ENCODE peak calls at places on chromosome 7, in nine cellular contexts. One of them, this sample, is unnamed.

GRCh38 chr7:20172736-20173334 is 44.3 kb downstream of the MACC1 start:
- DNase-seq in heart right ventricle: no peak
- DNase-seq in cardiac fibroblast: peak
- DNase-seq in GM12865: peak
- DNase-seq in Panc1: peak
- DNase-seq in astrocyte: peak
- DNase-seq in fibroblast of lung: peak
- DNase-seq in AG04450: no peak
- DNase-seq in transverse colon: peak
- DNase-seq in this sample: peak

GRCh38 chr7:47743898-47744612 is 162.1 kb upstream of the TNS3 start:
- DNase-seq in astrocyte: peak
- DNase-seq in fibroblast of lung: peak
- DNase-seq in Panc1: no peak
- DNase-seq in AG04450: no peak
- DNase-seq in GM12865: no peak
- DNase-seq in cardiac fibroblast: peak
- DNase-seq in transverse colon: no peak
- DNase-seq in heart right ventricle: no peak
- DNase-seq in this sample: no peak

GRCh38 chr7:26070290-26070689 is 81.7 kb upstream of the NFE2L3 start:
- DNase-seq in heart right ventricle: no peak
- DNase-seq in Panc1: no peak
- DNase-seq in astrocyte: no peak
- DNase-seq in cardiac fibroblast: no peak
- DNase-seq in fibroblast of lung: no peak
- DNase-seq in transverse colon: no peak
- DNase-seq in AG04450: no peak
- DNase-seq in GM12865: no peak
- DNase-seq in this sample: no peak

GRCh38 chr7:155896531-155897263 is 84.4 kb upstream of the SHH start:
- DNase-seq in transverse colon: no peak
- DNase-seq in fibroblast of lung: peak
- DNase-seq in GM12865: no peak
- DNase-seq in cardiac fibroblast: no peak
- DNase-seq in heart right ventricle: no peak
- DNase-seq in Panc1: no peak
- DNase-seq in AG04450: no peak
- DNase-seq in astrocyte: peak
- DNase-seq in this sample: no peak

GRCh38 chr7:43076189-43076605 is 36.2 kb upstream of the HECW1 start:
- DNase-seq in transverse colon: no peak
- DNase-seq in astrocyte: no peak
- DNase-seq in fibroblast of lung: peak
- DNase-seq in heart right ventricle: no peak
- DNase-seq in Panc1: no peak
- DNase-seq in cardiac fibroblast: no peak
- DNase-seq in GM12865: peak
- DNase-seq in AG04450: no peak
- DNase-seq in this sample: peak

GRCh38 chr7:42485171-42485838 is 248.3 kb upstream of the GLI3 start:
- DNase-seq in fibroblast of lung: no peak
- DNase-seq in transverse colon: no peak
- DNase-seq in heart right ventricle: no peak
- DNase-seq in cardiac fibroblast: no peak
- DNase-seq in GM12865: no peak
- DNase-seq in AG04450: no peak
- DNase-seq in astrocyte: no peak
- DNase-seq in Panc1: no peak
- DNase-seq in this sample: no peak

GRCh38 chr7:46244752-46245151 is 323.7 kb upstream of the IGFBP3 start:
- DNase-seq in fibroblast of lung: peak
- DNase-seq in AG04450: peak
- DNase-seq in astrocyte: no peak
- DNase-seq in cardiac fibroblast: peak
- DNase-seq in heart right ventricle: no peak
- DNase-seq in Panc1: no peak
- DNase-seq in transverse colon: no peak
- DNase-seq in GM12865: no peak
- DNase-seq in this sample: peak

GRCh38 chr7:128389815-128390329 is 19.9 kb downstream of the IMPDH1 start:
- DNase-seq in GM12865: no peak
- DNase-seq in astrocyte: no peak
- DNase-seq in cardiac fibroblast: no peak
- DNase-seq in fibroblast of lung: no peak
- DNase-seq in AG04450: no peak
- DNase-seq in transverse colon: no peak
- DNase-seq in Panc1: no peak
- DNase-seq in heart right ventricle: no peak
- DNase-seq in this sample: no peak

GRCh38 chr7:82507976-82508677 is 64.5 kb upstream of the CACNA2D1 start:
- DNase-seq in Panc1: no peak
- DNase-seq in AG04450: no peak
- DNase-seq in astrocyte: no peak
- DNase-seq in GM12865: no peak
- DNase-seq in cardiac fibroblast: no peak
- DNase-seq in heart right ventricle: no peak
- DNase-seq in transverse colon: peak
- DNase-seq in fibroblast of lung: no peak
- DNase-seq in this sample: no peak

GRCh38 chr7:31432166-31432565 is 81.7 kb upstream of the ITPRID1 start:
- DNase-seq in astrocyte: no peak
- DNase-seq in heart right ventricle: no peak
- DNase-seq in AG04450: no peak
- DNase-seq in GM12865: no peak
- DNase-seq in fibroblast of lung: no peak
- DNase-seq in Panc1: no peak
- DNase-seq in cardiac fibroblast: no peak
- DNase-seq in transverse colon: no peak
- DNase-seq in this sample: peak

GRCh38 chr7:11191574-11192220 is 218.0 kb downstream of the PHF14 start:
- DNase-seq in Panc1: no peak
- DNase-seq in fibroblast of lung: no peak
- DNase-seq in transverse colon: no peak
- DNase-seq in GM12865: no peak
- DNase-seq in heart right ventricle: no peak
- DNase-seq in AG04450: no peak
- DNase-seq in cardiac fibroblast: no peak
- DNase-seq in astrocyte: no peak
- DNase-seq in this sample: no peak

GRCh38 chr7:133431134-133431711 is 178.3 kb downstream of the EXOC4 start:
- DNase-seq in AG04450: no peak
- DNase-seq in fibroblast of lung: no peak
- DNase-seq in astrocyte: no peak
- DNase-seq in cardiac fibroblast: no peak
- DNase-seq in transverse colon: no peak
- DNase-seq in heart right ventricle: no peak
- DNase-seq in Panc1: no peak
- DNase-seq in GM12865: no peak
- DNase-seq in this sample: no peak

GRCh38 chr7:47453093-47454056 is 128.5 kb downstream of the TNS3 start:
- DNase-seq in cardiac fibroblast: peak
- DNase-seq in fibroblast of lung: peak
- DNase-seq in heart right ventricle: peak
- DNase-seq in astrocyte: peak
- DNase-seq in Panc1: peak
- DNase-seq in transverse colon: peak
- DNase-seq in AG04450: peak
- DNase-seq in GM12865: no peak
- DNase-seq in this sample: peak

GRCh38 chr7:1558181-1558811 is 2.3 kb upstream of the TMEM184A start:
- DNase-seq in cardiac fibroblast: no peak
- DNase-seq in fibroblast of lung: no peak
- DNase-seq in AG04450: no peak
- DNase-seq in heart right ventricle: peak
- DNase-seq in astrocyte: no peak
- DNase-seq in GM12865: no peak
- DNase-seq in Panc1: no peak
- DNase-seq in transverse colon: no peak
- DNase-seq in this sample: no peak
- TF ChIP-seq CTCF in cardiac fibroblast: peak
- TF ChIP-seq CTCF in fibroblast of lung: peak
- TF ChIP-seq CTCF in AG04450: peak
- TF ChIP-seq CTCF in heart right ventricle: peak
- TF ChIP-seq CTCF in astrocyte: peak
- TF ChIP-seq CTCF in GM12865: no peak
- TF ChIP-seq CTCF in Panc1: peak
- TF ChIP-seq CTCF in transverse colon: no peak
- TF ChIP-seq CTCF in this sample: peak

GRCh38 chr7:36283171-36283570 is 106.5 kb upstream of the ANLN start:
- DNase-seq in AG04450: no peak
- DNase-seq in GM12865: no peak
- DNase-seq in fibroblast of lung: no peak
- DNase-seq in Panc1: no peak
- DNase-seq in transverse colon: no peak
- DNase-seq in astrocyte: no peak
- DNase-seq in cardiac fibroblast: no peak
- DNase-seq in heart right ventricle: no peak
- DNase-seq in this sample: no peak

GRCh38 chr7:36281945-36282727 is 107.5 kb upstream of the ANLN start:
- DNase-seq in Panc1: no peak
- DNase-seq in GM12865: no peak
- DNase-seq in fibroblast of lung: peak
- DNase-seq in transverse colon: no peak
- DNase-seq in cardiac fibroblast: no peak
- DNase-seq in AG04450: no peak
- DNase-seq in astrocyte: no peak
- DNase-seq in heart right ventricle: no peak
- DNase-seq in this sample: no peak

GRCh38 chr7:36284470-36284869 is 105.2 kb upstream of the ANLN start:
- DNase-seq in GM12865: no peak
- DNase-seq in fibroblast of lung: no peak
- DNase-seq in Panc1: no peak
- DNase-seq in heart right ventricle: no peak
- DNase-seq in cardiac fibroblast: no peak
- DNase-seq in AG04450: no peak
- DNase-seq in transverse colon: no peak
- DNase-seq in astrocyte: no peak
- DNase-seq in this sample: no peak

GRCh38 chr7:36285276-36285675 is 104.4 kb upstream of the ANLN start:
- DNase-seq in transverse colon: no peak
- DNase-seq in cardiac fibroblast: no peak
- DNase-seq in fibroblast of lung: no peak
- DNase-seq in heart right ventricle: no peak
- DNase-seq in Panc1: no peak
- DNase-seq in AG04450: no peak
- DNase-seq in astrocyte: no peak
- DNase-seq in GM12865: no peak
- DNase-seq in this sample: no peak

DNA sequence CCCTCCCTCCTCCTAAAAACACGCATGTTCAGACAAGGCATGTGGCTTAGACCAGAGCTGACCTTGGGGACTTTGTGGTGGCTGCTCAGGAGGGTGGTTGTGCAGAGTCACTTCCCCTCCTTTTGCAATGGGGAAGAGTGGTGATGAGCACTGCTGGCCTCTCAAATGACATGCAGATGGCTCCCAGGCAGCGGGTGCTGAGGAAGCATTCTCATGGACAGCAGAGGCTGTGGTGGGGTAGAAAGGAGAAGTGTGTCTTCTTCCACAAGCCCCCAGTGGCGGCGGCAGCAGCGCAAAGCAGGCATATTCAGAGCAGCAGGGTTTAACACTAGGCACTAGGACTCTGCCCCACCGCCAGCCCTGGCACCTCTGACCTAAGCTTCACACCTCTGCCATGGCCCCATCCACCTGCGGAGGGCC is 105.9 kb upstream of the ANLN start:
- DNase-seq in astrocyte: no peak
- DNase-seq in cardiac fibroblast: no peak
- DNase-seq in heart right ventricle: peak
- DNase-seq in GM12865: peak
- DNase-seq in transverse colon: peak
- DNase-seq in Panc1: no peak
- DNase-seq in AG04450: no peak
- DNase-seq in fibroblast of lung: no peak
- DNase-seq in this sample: no peak
- TF ChIP-seq CTCF in astrocyte: no peak
- TF ChIP-seq CTCF in cardiac fibroblast: no peak
- TF ChIP-seq CTCF in heart right ventricle: no peak
- TF ChIP-seq CTCF in GM12865: no peak
- TF ChIP-seq CTCF in transverse colon: no peak
- TF ChIP-seq CTCF in Panc1: no peak
- TF ChIP-seq CTCF in AG04450: no peak
- TF ChIP-seq CTCF in fibroblast of lung: no peak
- TF ChIP-seq CTCF in this sample: no peak

DNA sequence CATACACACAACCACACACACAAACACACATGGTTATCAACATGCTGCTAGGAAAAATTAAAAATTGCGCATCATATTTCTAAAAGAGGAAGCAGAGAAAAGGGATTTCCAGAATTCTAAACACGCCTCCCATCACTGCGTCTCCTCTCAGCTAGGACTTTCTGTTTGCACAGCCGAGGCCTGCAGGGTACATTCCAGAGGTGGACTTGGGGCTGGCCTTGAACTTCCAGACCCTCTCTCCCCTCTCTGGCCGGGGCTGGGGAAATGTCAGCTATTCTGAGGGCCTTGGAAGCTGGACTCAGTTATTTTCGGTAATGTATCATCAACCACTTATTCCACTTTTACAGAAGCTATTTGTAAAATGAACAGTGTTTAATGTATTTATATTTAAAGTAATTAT is 168.7 kb downstream of the GALNT17 start:
- DNase-seq in AG04450: no peak
- DNase-seq in astrocyte: no peak
- DNase-seq in fibroblast of lung: no peak
- DNase-seq in transverse colon: no peak
- DNase-seq in cardiac fibroblast: no peak
- DNase-seq in Panc1: no peak
- DNase-seq in GM12865: no peak
- DNase-seq in heart right ventricle: no peak
- DNase-seq in this sample: no peak
- TF ChIP-seq CTCF in AG04450: no peak
- TF ChIP-seq CTCF in astrocyte: no peak
- TF ChIP-seq CTCF in fibroblast of lung: no peak
- TF ChIP-seq CTCF in transverse colon: no peak
- TF ChIP-seq CTCF in cardiac fibroblast: no peak
- TF ChIP-seq CTCF in Panc1: no peak
- TF ChIP-seq CTCF in GM12865: no peak
- TF ChIP-seq CTCF in heart right ventricle: no peak
- TF ChIP-seq CTCF in this sample: no peak

DNA sequence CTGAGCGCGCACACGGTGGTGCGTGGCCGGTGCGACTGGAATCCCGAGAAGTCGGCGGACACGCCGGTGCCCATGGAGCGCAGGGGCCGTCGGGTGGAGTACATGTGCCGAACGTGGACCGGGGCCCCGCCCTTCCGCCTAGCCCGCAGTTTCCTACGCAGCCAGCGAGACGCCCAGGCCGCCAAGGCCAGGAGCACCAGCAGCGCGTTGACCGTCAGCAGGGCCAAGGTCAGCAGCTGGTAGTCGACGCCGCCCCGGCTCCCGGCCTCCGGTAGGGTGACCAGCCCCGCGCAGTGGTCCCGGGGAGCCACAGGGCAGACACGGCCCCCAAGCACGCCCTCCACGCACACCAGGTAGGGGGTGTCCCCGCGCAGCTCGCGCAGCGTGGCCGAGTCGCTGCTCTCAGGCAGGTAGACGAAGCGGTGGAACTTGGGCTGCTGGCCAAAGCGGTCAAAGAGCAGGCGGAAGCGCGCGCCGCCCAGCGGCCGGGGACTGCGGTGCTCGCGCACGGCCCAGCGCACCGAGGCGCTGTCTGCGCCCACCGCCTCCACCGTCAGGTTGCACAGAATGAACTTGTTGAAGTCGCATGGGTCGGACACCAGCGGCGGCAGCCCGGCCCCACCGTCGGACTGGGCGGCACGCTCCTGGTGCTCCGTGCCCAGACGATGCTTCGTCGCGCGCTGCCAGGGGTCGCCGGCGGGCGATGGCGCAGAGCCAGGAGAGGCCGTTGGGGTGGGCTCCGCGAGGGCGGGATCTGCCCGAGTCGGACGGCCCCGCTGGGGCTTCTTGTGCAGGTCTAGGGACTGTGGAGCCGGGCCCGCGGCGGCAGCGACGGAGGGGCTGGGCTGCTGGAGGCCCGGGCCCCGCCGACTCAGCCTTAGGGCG is 2.2 kb downstream of the TRIL start:
- DNase-seq in heart right ventricle: peak
- DNase-seq in AG04450: no peak
- DNase-seq in astrocyte: no peak
- DNase-seq in transverse colon: peak
- DNase-seq in fibroblast of lung: peak
- DNase-seq in Panc1: no peak
- DNase-seq in cardiac fibroblast: peak
- DNase-seq in GM12865: no peak
- DNase-seq in this sample: no peak
- TF ChIP-seq CTCF in heart right ventricle: peak
- TF ChIP-seq CTCF in AG04450: peak
- TF ChIP-seq CTCF in astrocyte: peak
- TF ChIP-seq CTCF in transverse colon: peak
- TF ChIP-seq CTCF in fibroblast of lung: peak
- TF ChIP-seq CTCF in Panc1: peak
- TF ChIP-seq CTCF in cardiac fibroblast: peak
- TF ChIP-seq CTCF in GM12865: peak
- TF ChIP-seq CTCF in this sample: peak